ENCODE peak calls at places on chromosomes 13 and 19, in seven cellular contexts. K, Q, P, R, Z, N and T are unnamed samples.
A peak's percentile ranks its signal among the peaks of the same experiment; 100 is the strongest.

GRCh38 chr19:13588953-13589833 is 82.9 kb upstream of the CACNA1A start:
- DNase-seq in R (peak; percentile 24), Z (peak; percentile 77), P (peak; percentile 59), Q (peak; percentile 65), K (peak; percentile 20), N (peak; percentile 41), T (peak; percentile 61)

GRCh38 chr19:37935341-37935740 is 28.3 kb downstream of the SIPA1L3 start:
- DNase-seq in Q (no peak), N (no peak), P (no peak), K (no peak), R (no peak), Z (no peak), T (no peak)

GRCh38 chr13:32852568-32852967 is 163.7 kb upstream of the KL start:
- DNase-seq in R (no peak), K (peak; percentile 14), P (no peak), Q (no peak), Z (no peak), N (no peak), T (no peak)

GRCh38 chr19:8340341-8341096 is 2.5 kb downstream of the KANK3 start:
- DNase-seq in Z (no peak), N (no peak), R (no peak), P (no peak), K (no peak), Q (no peak), T (no peak)

GRCh38 chr19:3270908-3271307 is 46.4 kb downstream of the CELF5 start:
- DNase-seq in P (peak; percentile 37), Z (peak; percentile 39), N (no peak), K (peak; percentile 62), Q (peak; percentile 73), R (peak; percentile 43), T (peak; percentile 96)

GRCh38 chr13:72043361-72043760 is 176.4 kb upstream of the DACH1 start:
- DNase-seq in N (no peak), P (no peak), Z (no peak), Q (no peak), R (no peak), K (no peak), T (no peak)

GRCh38 chr13:42649761-42650289 is 75.9 kb downstream of the TNFSF11 start:
- DNase-seq in P (no peak), N (no peak), K (no peak), Z (no peak), R (peak; percentile 57), Q (no peak), T (peak; percentile 71)

GRCh38 chr19:30811397-30812098 is 439.4 kb downstream of the ZNF536 start:
- DNase-seq in P (no peak), Z (no peak), K (no peak), R (no peak), N (no peak), Q (no peak), T (no peak)

GRCh38 chr13:19590423-19590822 is 29.1 kb upstream of the TPTE2 start:
- DNase-seq in K (no peak), R (no peak), Q (no peak), N (no peak), P (no peak), Z (no peak), T (no peak)

GRCh38 chr19:10817291-10818038 is 18.5 kb downstream of the TMED1 start:
- DNase-seq in N (peak; percentile 99), Q (no peak), P (no peak), R (no peak), Z (no peak), K (peak; percentile 68), T (no peak)

GRCh38 chr13:99374994-99375805 is 68.0 kb upstream of the GPR183 start:
- DNase-seq in R (no peak), N (no peak), Z (no peak), K (no peak), Q (no peak), P (no peak), T (no peak)

GRCh38 chr19:1245468-1245867 is 2.9 kb upstream of the MIDN start:
- DNase-seq in Z (no peak), P (no peak), R (no peak), Q (no peak), K (no peak), N (no peak), T (no peak)

GRCh38 chr19:49827034-49827433 is 8.9 kb downstream of the MED25 start:
- DNase-seq in Z (no peak), K (no peak), N (no peak), Q (no peak), R (no peak), P (no peak), T (no peak)

GRCh38 chr13:20407759-20408158 is 117.9 kb downstream of the CRYL1 start:
- DNase-seq in K (no peak), Z (no peak), R (no peak), P (no peak), N (no peak), Q (no peak), T (no peak)

GRCh38 chr13:44471686-44472085 is 98.1 kb downstream of the SERP2 start:
- DNase-seq in N (peak; percentile 16), Q (peak; percentile 18), Z (no peak), R (no peak), P (peak; percentile 52), K (peak; percentile 55), T (no peak)

GRCh38 chr19:46620267-46620666 is 4.6 kb downstream of the PTGIR start:
- DNase-seq in P (no peak), Q (no peak), R (no peak), N (no peak), K (no peak), Z (no peak), T (no peak)

GRCh38 chr13:110376120-110376519 is 69.0 kb downstream of the COL4A2 start:
- DNase-seq in Q (no peak), K (no peak), Z (no peak), P (no peak), N (no peak), R (no peak), T (no peak)

GRCh38 chr13:84994582-84994981 is 804.6 kb downstream of the SLITRK6 start:
- DNase-seq in N (no peak), K (no peak), Q (peak; percentile 60), Z (no peak), P (no peak), R (no peak), T (no peak)

GRCh38 chr13:102771298-102772041 is 2.1 kb downstream of the TEX30 start:
- DNase-seq in Q (no peak), P (no peak), Z (no peak), R (no peak), K (no peak), N (no peak), T (no peak)

GRCh38 chr13:34076943-34077703 is 259.2 kb downstream of the RFC3 start:
- DNase-seq in K (peak; percentile 51), Z (no peak), P (peak; percentile 8), Q (peak; percentile 36), R (peak; percentile 62), N (peak; percentile 69), T (peak; percentile 48)

GRCh38 chr19:11446652-11447301 is 11.3 kb downstream of the PRKCSH start:
- DNase-seq in K (no peak), Q (peak; percentile 40), R (no peak), N (no peak), P (no peak), Z (peak; percentile 54), T (no peak)